ENCODE peak calls at places on chromosome 16, in eight cellular contexts. S, N, C, M, K, R, E and Q are unnamed samples.
A peak's percentile ranks its signal among the peaks of the same experiment; 100 is the strongest.

GRCh38 chr16:89222931-89223330 is 5.4 kb downstream of the ZNF778 start:
- DNase-seq in E (no peak), C (no peak), K (no peak), M (no peak), R (no peak), S (no peak), N (no peak), Q (no peak)

GRCh38 chr16:63289834-63290460 is 1253.7 kb upstream of the CDH8 start:
- DNase-seq in C (peak; percentile 49), K (peak; percentile 87), R (peak; percentile 65), S (peak; percentile 65), M (peak; percentile 4), E (no peak), N (no peak), Q (no peak)

GRCh38 chr16:57134982-57135381 is 42.6 kb downstream of the CPNE2 start:
- DNase-seq in E (peak; percentile 49), M (no peak), K (no peak), C (no peak), S (no peak), R (peak; percentile 60), N (peak; percentile 22), Q (peak; percentile 14)

GRCh38 chr16:88650749-88651275 is at the start of gene CYBA:
- DNase-seq in R (peak; percentile 78), C (peak; percentile 80), K (peak; percentile 95), M (peak; percentile 87), E (peak; percentile 87), N (peak; percentile 74), S (peak; percentile 92), Q (peak; percentile 72)

GRCh38 chr16:58280146-58280845 is 14.5 kb downstream of the PRSS54 start:
- DNase-seq in M (no peak), K (no peak), C (no peak), E (no peak), N (no peak), S (no peak), R (no peak), Q (no peak)

GRCh38 chr16:72637306-72637705 is 410.6 kb downstream of the ZFHX3 start:
- DNase-seq in S (no peak), K (no peak), E (no peak), N (no peak), M (no peak), C (no peak), R (no peak), Q (no peak)

GRCh38 chr16:54213322-54213721 is 73.3 kb downstream of the IRX3 start:
- DNase-seq in S (no peak), C (no peak), E (no peak), K (no peak), M (no peak), N (no peak), R (no peak), Q (no peak)

GRCh38 chr16:87310610-87311009 is 6.6 kb downstream of the C16orf95 start:
- DNase-seq in C (no peak), K (no peak), S (no peak), N (no peak), R (no peak), M (no peak), E (no peak), Q (no peak)

GRCh38 chr16:53773150-53773846 is 69.3 kb downstream of the FTO start:
- DNase-seq in N (no peak), C (peak; percentile 75), M (peak; percentile 51), K (peak; percentile 81), E (no peak), R (peak; percentile 87), S (peak; percentile 88), Q (no peak)

GRCh38 chr16:69471121-69471520 is 46.7 kb downstream of the CYB5B start:
- DNase-seq in C (no peak), S (no peak), N (no peak), K (no peak), M (no peak), R (no peak), E (no peak), Q (no peak)

GRCh38 chr16:84193480-84193879 is 2.5 kb downstream of the ADAD2 start:
- DNase-seq in M (no peak), C (no peak), N (no peak), R (no peak), K (no peak), E (no peak), S (no peak), Q (no peak)

GRCh38 chr16:1347962-1348361 is 3.7 kb downstream of the TSR3 start:
- DNase-seq in R (no peak), K (no peak), C (no peak), E (no peak), M (no peak), N (no peak), S (no peak), Q (no peak)

GRCh38 chr16:51139568-51139967 is 11.5 kb downstream of the SALL1 start:
- DNase-seq in N (no peak), R (no peak), S (no peak), E (no peak), K (no peak), C (no peak), M (no peak), Q (no peak)

GRCh38 chr16:79349803-79350202 is 250.7 kb downstream of the MAF start:
- DNase-seq in N (no peak), S (no peak), M (no peak), E (no peak), C (no peak), R (no peak), K (no peak), Q (no peak)

GRCh38 chr16:85612801-85613608 is at the start of gene GSE1:
- DNase-seq in C (peak; percentile 99), N (peak; percentile 43), E (peak; percentile 71), K (peak; percentile 85), S (peak; percentile 96), R (peak; percentile 96), M (peak; percentile 94), Q (peak; percentile 21)

GRCh38 chr16:88455610-88456355 is 2.7 kb downstream of the ZFPM1 start:
- DNase-seq in M (peak; percentile 55), C (peak; percentile 67), S (peak; percentile 85), N (peak; percentile 72), K (no peak), E (peak; percentile 87), R (peak; percentile 56), Q (peak; percentile 69)

GRCh38 chr16:30066882-30067583 is 1.5 kb downstream of the ALDOA start:
- DNase-seq in K (no peak), M (no peak), R (no peak), C (no peak), S (peak; percentile 41), E (no peak), N (no peak), Q (no peak)

GRCh38 chr16:17970366-17970765 is 366.2 kb downstream of the NPIPA8 start:
- DNase-seq in M (no peak), R (no peak), N (no peak), K (no peak), C (no peak), S (no peak), E (no peak), Q (no peak)

GRCh38 chr16:9061358-9061813 is 30.1 kb upstream of the HAPSTR1 start:
- DNase-seq in R (no peak), K (no peak), N (no peak), M (no peak), S (no peak), C (peak; percentile 41), E (no peak), Q (no peak)